ENCODE peak calls at places on chromosome 13, in eight cellular contexts. C is cardiac muscle cell, J is pancreas, U is progenitor cell of endocrine pancreas, D is RWPE1, T is endothelial cell, Y is H9, B is MM.1S. S is an unnamed sample.

GRCh38 chr13:40609972-40610726 is 56.3 kb downstream of the FOXO1 start:
- DNase-seq in C (no peak), J (no peak), U (no peak), D (peak), T (no peak), Y (no peak), B (no peak), S (no peak)

GRCh38 chr13:101565327-101565726 is 112.9 kb downstream of the ITGBL1 start:
- DNase-seq in C (no peak), J (no peak), U (no peak), D (no peak), T (no peak), Y (no peak), B (no peak), S (no peak)

GRCh38 chr13:38702609-38703008 is 15.7 kb downstream of the FREM2 start:
- DNase-seq in C (no peak), J (no peak), U (no peak), D (no peak), T (no peak), Y (no peak), B (no peak), S (no peak)

GRCh38 chr13:75271851-75272250 is 210.1 kb downstream of the TBC1D4 start:
- DNase-seq in C (no peak), J (no peak), U (no peak), D (no peak), T (no peak), Y (no peak), B (no peak), S (no peak)

GRCh38 chr13:94031609-94032008 is 447.9 kb downstream of the DCT start:
- DNase-seq in C (peak), J (no peak), U (no peak), D (no peak), T (no peak), Y (no peak), B (no peak), S (no peak)

GRCh38 chr13:40153516-40153915 is 498.1 kb downstream of the COG6 start:
- DNase-seq in C (no peak), J (no peak), U (no peak), D (no peak), T (no peak), Y (no peak), B (no peak), S (no peak)

GRCh38 chr13:112791662-112792440 is 102.0 kb downstream of the ATP11A start:
- DNase-seq in C (no peak), J (no peak), U (no peak), D (no peak), T (no peak), Y (no peak), B (no peak), S (no peak)

GRCh38 chr13:92716749-92717148 is 509.9 kb upstream of the GPC6 start:
- DNase-seq in C (no peak), J (no peak), U (no peak), D (no peak), T (no peak), Y (no peak), B (no peak), S (no peak)

GRCh38 chr13:38570706-38571105 is 116.2 kb upstream of the FREM2 start:
- DNase-seq in C (no peak), J (no peak), U (no peak), D (no peak), T (no peak), Y (no peak), B (no peak), S (no peak)

GRCh38 chr13:112574476-112575294 is 13.3 kb downstream of the TUBGCP3 start:
- DNase-seq in C (no peak), J (no peak), U (no peak), D (no peak), T (no peak), Y (no peak), B (no peak), S (no peak)

GRCh38 chr13:66312312-66313087 is 917.6 kb downstream of the PCDH9 start:
- DNase-seq in C (no peak), J (peak), U (no peak), D (no peak), T (no peak), Y (no peak), B (no peak), S (no peak)

GRCh38 chr13:36519432-36519831 is 87.1 kb downstream of the CCNA1 start:
- DNase-seq in C (no peak), J (no peak), U (no peak), D (no peak), T (no peak), Y (no peak), B (no peak), S (no peak)

GRCh38 chr13:52447354-52447753 is 3.1 kb downstream of the VPS36 start:
- DNase-seq in C (no peak), J (no peak), U (no peak), D (no peak), T (no peak), Y (no peak), B (no peak), S (peak)

GRCh38 chr13:24066405-24067292 is 93.9 kb upstream of the SPATA13 start:
- DNase-seq in C (no peak), J (no peak), U (no peak), D (no peak), T (no peak), Y (peak), B (no peak), S (no peak)

GRCh38 chr13:44153536-44153935 is 220.1 kb upstream of the SERP2 start:
- DNase-seq in C (no peak), J (no peak), U (no peak), D (no peak), T (no peak), Y (no peak), B (no peak), S (no peak)

DNA sequence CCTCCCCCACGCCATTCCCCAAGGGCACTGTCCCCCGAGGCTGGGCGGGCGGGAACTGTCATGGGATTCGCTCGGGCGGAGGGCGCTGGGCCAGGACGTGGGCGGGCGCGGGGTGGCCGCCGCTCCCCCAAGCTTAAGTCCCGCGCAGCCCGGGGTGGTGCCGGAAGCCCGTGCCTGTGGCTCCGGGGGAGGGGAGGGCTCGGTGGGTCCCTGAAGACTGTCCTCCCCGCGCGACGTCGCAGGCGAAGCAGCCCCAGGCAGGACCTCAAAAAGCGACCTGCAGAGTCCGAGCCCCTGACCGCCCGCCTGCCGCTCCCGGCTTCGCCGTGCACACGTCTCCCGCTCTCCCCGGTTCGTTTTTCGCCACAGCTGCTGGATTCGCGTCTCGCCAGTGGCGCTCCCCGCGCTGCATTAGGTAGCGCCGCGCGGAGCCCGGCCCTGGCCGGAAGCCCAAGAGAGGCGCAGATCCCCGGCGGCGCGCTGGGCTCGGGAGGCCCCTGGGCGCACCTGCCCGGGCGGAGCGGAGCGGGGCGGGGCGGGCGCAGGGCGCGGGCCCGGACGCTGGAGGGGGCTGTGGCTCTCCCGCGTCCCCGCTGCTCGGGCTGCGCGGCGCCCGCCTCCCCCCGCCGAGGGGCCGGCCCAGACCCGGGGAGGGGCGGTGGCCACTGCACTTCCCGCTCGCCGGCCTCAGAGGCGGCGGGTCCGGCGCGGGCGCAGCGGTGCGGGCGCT is at the start of gene FARP1:
- DNase-seq in C (peak), J (peak), U (peak), D (peak), T (peak), Y (peak), B (peak), S (peak)
- TF ChIP-seq CTCF in C (peak), J (peak), U (peak), D (peak), T (no peak), Y (peak), B (no peak), S (peak)

DNA sequence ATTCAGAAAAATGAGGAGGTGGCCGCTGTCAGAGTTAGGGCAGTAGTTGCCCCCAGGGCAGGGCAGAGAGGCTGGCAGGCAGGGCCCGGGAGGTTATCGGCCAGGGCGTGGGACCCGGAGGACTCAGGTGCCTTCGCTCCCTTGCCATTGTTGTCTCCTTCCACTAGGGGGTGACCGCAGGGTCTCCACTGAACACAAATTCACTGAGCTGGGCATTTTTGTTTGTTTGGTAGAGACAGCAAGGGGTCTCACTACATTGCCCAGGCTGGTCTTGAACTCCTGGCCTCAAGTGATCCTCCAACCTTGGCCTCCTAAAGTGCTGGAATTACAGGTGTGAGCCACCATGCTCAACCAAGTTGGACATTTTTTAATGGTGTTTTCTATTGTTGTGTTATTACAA is 25.1 kb downstream of the CARS2 start:
- DNase-seq in C (peak), J (no peak), U (no peak), D (peak), T (peak), Y (peak), B (peak), S (peak)
- TF ChIP-seq CTCF in C (peak), J (no peak), U (peak), D (peak), T (peak), Y (peak), B (peak), S (peak)

GRCh38 chr13:49148405-49148804 is 71.7 kb upstream of the MLNR start:
- DNase-seq in C (no peak), J (no peak), U (no peak), D (no peak), T (no peak), Y (no peak), B (no peak), S (no peak)
- TF ChIP-seq CTCF in C (no peak), J (no peak), U (no peak), D (no peak), T (no peak), Y (no peak), B (no peak), S (no peak)

DNA sequence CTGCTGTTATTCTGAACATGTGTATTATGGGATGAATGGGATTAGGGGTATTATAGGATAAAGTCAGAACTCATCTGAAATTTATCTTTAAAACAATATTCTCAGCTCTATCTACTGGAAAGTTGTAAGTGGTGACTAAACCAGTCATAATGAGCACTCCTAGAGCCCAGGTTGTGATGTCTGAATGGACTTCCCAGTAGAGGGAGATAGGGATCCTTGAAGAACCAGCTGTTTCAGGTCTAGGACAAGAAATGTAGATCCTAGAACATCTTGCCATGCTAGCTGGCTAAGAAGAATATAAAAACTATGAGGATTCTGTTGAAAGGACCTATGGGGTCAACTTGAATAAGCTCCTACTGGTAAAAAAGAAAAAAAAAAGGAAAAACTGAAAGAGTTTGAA is 310.8 kb downstream of the SLC7A1 start:
- DNase-seq in C (no peak), J (no peak), U (no peak), D (no peak), T (no peak), Y (no peak), B (no peak), S (no peak)
- TF ChIP-seq CTCF in C (no peak), J (no peak), U (no peak), D (no peak), T (no peak), Y (peak), B (no peak), S (no peak)

GRCh38 chr13:70842062-70842644 is 733.9 kb upstream of the KLHL1 start:
- DNase-seq in C (no peak), J (no peak), U (no peak), D (no peak), T (no peak), Y (peak), B (no peak), S (no peak)
- TF ChIP-seq CTCF in C (no peak), J (no peak), U (no peak), D (no peak), T (no peak), Y (peak), B (no peak), S (no peak)

GRCh38 chr13:86020350-86021002 is 221.3 kb upstream of the SLITRK6 start:
- DNase-seq in C (peak), J (no peak), U (no peak), D (peak), T (no peak), Y (no peak), B (no peak), S (no peak)
- TF ChIP-seq CTCF in C (no peak), J (no peak), U (no peak), D (no peak), T (no peak), Y (no peak), B (no peak), S (no peak)

GRCh38 chr13:70333752-70334151 is 225.5 kb upstream of the KLHL1 start:
- DNase-seq in C (no peak), J (no peak), U (no peak), D (no peak), T (no peak), Y (no peak), B (no peak), S (no peak)

GRCh38 chr13:70338608-70339007 is 230.4 kb upstream of the KLHL1 start:
- DNase-seq in C (no peak), J (no peak), U (no peak), D (no peak), T (no peak), Y (no peak), B (no peak), S (no peak)

GRCh38 chr13:70339738-70340137 is 231.5 kb upstream of the KLHL1 start:
- DNase-seq in C (peak), J (peak), U (no peak), D (no peak), T (peak), Y (peak), B (no peak), S (peak)
- TF ChIP-seq CTCF in C (no peak), J (peak), U (peak), D (no peak), T (peak), Y (peak), B (peak), S (peak)

GRCh38 chr13:43074824-43075510 is 51.6 kb downstream of the DNAJC15 start:
- DNase-seq in C (no peak), J (no peak), U (no peak), D (no peak), T (no peak), Y (no peak), B (peak), S (peak)

GRCh38 chr13:43077446-43077845 is 54.1 kb downstream of the DNAJC15 start:
- DNase-seq in C (no peak), J (no peak), U (no peak), D (no peak), T (no peak), Y (no peak), B (no peak), S (no peak)

GRCh38 chr13:43072394-43072793 is 49.0 kb downstream of the DNAJC15 start:
- DNase-seq in C (no peak), J (no peak), U (no peak), D (no peak), T (no peak), Y (no peak), B (no peak), S (no peak)

DNA sequence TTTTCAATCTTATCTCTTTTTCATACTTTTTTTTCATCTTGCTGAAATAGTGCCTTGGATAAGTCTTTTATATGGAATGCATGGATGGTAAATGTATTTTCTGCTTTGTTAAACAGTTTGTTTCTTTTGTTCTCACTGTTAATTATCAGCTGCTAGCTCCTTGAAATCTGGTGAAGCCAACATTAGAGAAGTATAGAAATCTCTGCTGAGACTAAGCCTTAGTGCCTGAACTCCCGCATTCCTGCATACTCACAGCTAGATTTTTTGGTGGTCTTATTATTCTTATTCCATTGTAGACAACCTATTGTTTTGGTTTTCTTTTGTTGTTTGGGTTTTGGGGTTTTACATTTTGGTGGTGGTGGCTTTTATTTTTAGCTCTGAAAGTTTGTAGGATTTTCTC is 48.4 kb downstream of the DNAJC15 start:
- DNase-seq in C (no peak), J (no peak), U (no peak), D (no peak), T (no peak), Y (no peak), B (no peak), S (no peak)
- TF ChIP-seq CTCF in C (no peak), J (no peak), U (no peak), D (no peak), T (no peak), Y (no peak), B (no peak), S (no peak)

GRCh38 chr13:61486496-61486895 is 70.8 kb upstream of the PCDH20 start:
- DNase-seq in C (no peak), J (no peak), U (no peak), D (no peak), T (no peak), Y (peak), B (no peak), S (no peak)
- TF ChIP-seq CTCF in C (no peak), J (no peak), U (no peak), D (no peak), T (no peak), Y (no peak), B (no peak), S (no peak)